ENCODE peak calls at places on chromosomes 4 and X, in eight cellular contexts. P is body of pancreas; W is activated T-cell treated with anti-CD3 and anti-CD28 coated beads, Interleukin-2, amount 50 U/mL, for 72 hours; O is pancreas; X is activated naive CD4-positive, alpha-beta T cell treated with anti-CD3 and anti-CD28 coated beads, Interleukin-2, amount 50 U/mL, for 72 hours; U is T-helper 17 cell; J is mucosa of descending colon; V is right cardiac atrium. B is an unnamed sample.

GRCh38 chrX:88937616-88938015 is 190.6 kb downstream of the CPXCR1 start:
- ATAC-seq in P (no peak), W (no peak), O (no peak), X (no peak), U (no peak), J (no peak), V (no peak), B (no peak)

GRCh38 chr4:6962211-6963041 is 52.8 kb downstream of the TBC1D14 start:
- ATAC-seq in P (peak), W (no peak), O (peak), X (no peak), U (no peak), J (peak), V (peak), B (no peak)

GRCh38 chr4:54281060-54281781 is 52.1 kb downstream of the PDGFRA start:
- ATAC-seq in P (peak), W (no peak), O (peak), X (no peak), U (no peak), J (peak), V (peak), B (peak)

GRCh38 chr4:73432169-73433000 is 3.6 kb upstream of the AFP start:
- ATAC-seq in P (no peak), W (no peak), O (peak), X (no peak), U (no peak), J (peak), V (no peak), B (no peak)

GRCh38 chrX:27915617-27916016 is 65.6 kb downstream of the DCAF8L1 start:
- ATAC-seq in P (no peak), W (no peak), O (peak), X (no peak), U (no peak), J (no peak), V (no peak), B (no peak)

GRCh38 chrX:49171752-49172279 is at the start of gene PLP2:
- ATAC-seq in P (peak), W (peak), O (peak), X (peak), U (peak), J (peak), V (peak), B (peak)

GRCh38 chr4:72283357-72283756 is 251.6 kb downstream of the NPFFR2 start:
- ATAC-seq in P (no peak), W (no peak), O (no peak), X (no peak), U (no peak), J (no peak), V (no peak), B (no peak)

GRCh38 chr4:168755643-168756482 is 254.2 kb downstream of the CBR4 start:
- ATAC-seq in P (no peak), W (no peak), O (no peak), X (no peak), U (no peak), J (no peak), V (no peak), B (no peak)

GRCh38 chr4:41360214-41360910 is 103.6 kb downstream of the UCHL1 start:
- ATAC-seq in P (peak), W (peak), O (peak), X (no peak), U (no peak), J (peak), V (peak), B (peak)

GRCh38 chr4:148116971-148117370 is 325.2 kb downstream of the NR3C2 start:
- ATAC-seq in P (no peak), W (no peak), O (no peak), X (no peak), U (no peak), J (no peak), V (no peak), B (no peak)

B was measured in gastroesophageal sphincter.